ENCODE peak calls at places on chromosomes 2 and 18, in nine cellular contexts. E, X, T, B, Q, U, S, L and C are unnamed samples.

GRCh38 chr18:5197032-5197434 is at the start of gene AKAIN1:
- DNase-seq in E (peak; percentile 34), X (no peak), T (peak; percentile 58), B (no peak), Q (peak; percentile 0), U (no peak), S (peak; percentile 14), L (no peak), C (no peak)

GRCh38 chr2:20141056-20141762 is 83.7 kb downstream of the SDC1 start:
- DNase-seq in E (peak; percentile 25), X (no peak), T (peak; percentile 91), B (peak; percentile 74), Q (peak; percentile 95), U (peak; percentile 86), S (peak; percentile 95), L (peak; percentile 86), C (peak; percentile 96)

GRCh38 chr2:37287966-37288365 is 36.7 kb downstream of the PRKD3 start:
- DNase-seq in E (no peak), X (no peak), T (no peak), B (no peak), Q (peak; percentile 19), U (no peak), S (no peak), L (no peak), C (no peak)

GRCh38 chr2:113251118-113251517 is 27.6 kb downstream of the PAX8 start:
- DNase-seq in E (no peak), X (no peak), T (no peak), B (no peak), Q (no peak), U (no peak), S (no peak), L (no peak), C (no peak)

GRCh38 chr18:3148930-3149535 is 70.7 kb downstream of the MYOM1 start:
- DNase-seq in E (no peak), X (no peak), T (peak; percentile 4), B (no peak), Q (no peak), U (peak; percentile 8), S (peak; percentile 65), L (no peak), C (no peak)

GRCh38 chr2:28753043-28753683 is 1.5 kb downstream of the PPP1CB start:
- DNase-seq in E (peak; percentile 41), X (no peak), T (peak; percentile 86), B (no peak), Q (peak; percentile 69), U (peak; percentile 34), S (peak; percentile 79), L (peak; percentile 86), C (no peak)

GRCh38 chr18:35868919-35869318 is 103.6 kb upstream of the RMP24 start:
- DNase-seq in E (no peak), X (no peak), T (no peak), B (no peak), Q (no peak), U (no peak), S (no peak), L (no peak), C (no peak)

GRCh38 chr18:79410731-79411613 is 15.2 kb downstream of the NFATC1 start:
- DNase-seq in E (peak; percentile 13), X (no peak), T (no peak), B (no peak), Q (no peak), U (no peak), S (no peak), L (no peak), C (no peak)

GRCh38 chr2:113858764-113859163 is 31.1 kb upstream of the ACTR3 start:
- DNase-seq in E (no peak), X (no peak), T (peak; percentile 73), B (peak; percentile 77), Q (peak; percentile 20), U (peak; percentile 90), S (peak; percentile 85), L (no peak), C (no peak)

GRCh38 chr2:71173096-71173495 is 42.7 kb downstream of the MPHOSPH10 start:
- DNase-seq in E (no peak), X (no peak), T (no peak), B (no peak), Q (no peak), U (no peak), S (no peak), L (no peak), C (no peak)

GRCh38 chr2:176174382-176174834 is 14.1 kb upstream of the HOXD1 start:
- DNase-seq in E (no peak), X (no peak), T (no peak), B (no peak), Q (no peak), U (no peak), S (no peak), L (no peak), C (no peak)

GRCh38 chr2:176175729-176176074 is 12.8 kb upstream of the HOXD1 start:
- DNase-seq in E (no peak), X (no peak), T (no peak), B (no peak), Q (no peak), U (no peak), S (no peak), L (no peak), C (no peak)

GRCh38 chr2:176176233-176176632 is 12.2 kb upstream of the HOXD1 start:
- DNase-seq in E (no peak), X (no peak), T (no peak), B (no peak), Q (no peak), U (no peak), S (no peak), L (no peak), C (no peak)

GRCh38 chr2:176173679-176174381 is 14.6 kb upstream of the HOXD1 start:
- DNase-seq in E (no peak), X (no peak), T (no peak), B (no peak), Q (no peak), U (no peak), S (no peak), L (no peak), C (no peak)

GRCh38 chr2:176174850-176175728 is 13.4 kb upstream of the HOXD1 start:
- DNase-seq in E (no peak), X (no peak), T (no peak), B (no peak), Q (no peak), U (no peak), S (no peak), L (no peak), C (no peak)
- H3K4me3 ChIP-seq in E (no peak overlapping the region), X (no peak overlapping the region), T (no peak overlapping the region), B (no peak overlapping the region), Q (no peak overlapping the region), U (no peak overlapping the region), S (no peak overlapping the region), L (no peak overlapping the region), C (no peak overlapping the region)

GRCh38 chr2:97845133-97845532 is 131.8 kb downstream of the ZAP70 start:
- DNase-seq in E (no peak), X (no peak), T (no peak), B (no peak), Q (no peak), U (no peak), S (no peak), L (no peak), C (no peak)
- TF ChIP-seq CTCF in E (no peak), X (no peak), T (no peak), B (no peak), Q (no peak), U (no peak), S (no peak), L (no peak), C (no peak)

GRCh38 chr18:55319517-55319905 is 268.5 kb downstream of the TCF4 start:
- DNase-seq in E (no peak), X (no peak), T (peak; percentile 64), B (no peak), Q (no peak), U (peak; percentile 63), S (no peak), L (no peak), C (no peak)
- H3K4me3 ChIP-seq in E (peak overlapping the region; percentile 76), X (no peak overlapping the region), T (peak overlapping the region; percentile 58), B (peak overlapping the region; percentile 63), Q (no peak overlapping the region), U (peak overlapping the region; percentile 32), S (no peak overlapping the region), L (peak overlapping the region; percentile 56), C (no peak overlapping the region)

GRCh38 chr2:148719195-148719749 is 74.7 kb downstream of the EPC2 start:
- DNase-seq in E (no peak), X (no peak), T (no peak), B (no peak), Q (no peak), U (no peak), S (no peak), L (no peak), C (no peak)
- TF ChIP-seq CTCF in E (no peak), X (no peak), T (no peak), B (no peak), Q (no peak), U (no peak), S (no peak), L (no peak), C (no peak)